ENCODE peak calls at places on chromosomes 3 and 15, in four cellular contexts. K is HCT116, N is stomach, Y is breast epithelium. U is an unnamed sample. For H3K9me3, the result is how much of the 10 kb centered on the place peaks cover.

GRCh38 chr15:31332681-31333071 is 6.0 kb downstream of the KLF13 start:
- DNase-seq in K (no peak), N (no peak), Y (no peak), U (no peak)

GRCh38 chr15:58475573-58476524 is 44.1 kb downstream of the LIPC start:
- DNase-seq in N (no peak), K (no peak), Y (no peak), U (no peak)

GRCh38 chr3:66371432-66371831 is 129.4 kb downstream of the LRIG1 start:
- DNase-seq in N (no peak), K (no peak), Y (no peak), U (no peak)

GRCh38 chr3:48222616-48223513 is at the start of gene CAMP:
- DNase-seq in N (peak), K (no peak), Y (peak), U (peak)

GRCh38 chr15:35858707-35859106 is 312.7 kb upstream of the DPH6 start:
- DNase-seq in K (no peak), Y (no peak), N (no peak), U (no peak)

GRCh38 chr15:29471757-29472156 is 202.1 kb upstream of the NSMCE3 start:
- DNase-seq in Y (no peak), K (no peak), N (no peak), U (no peak)

GRCh38 chr15:89430530-89431341 is 65.6 kb downstream of the RHCG start:
- DNase-seq in N (peak), Y (peak), K (peak), U (peak)

GRCh38 chr3:63364909-63365308 is 86.8 kb downstream of the SYNPR start:
- DNase-seq in Y (no peak), K (no peak), N (no peak), U (no peak)

GRCh38 chr15:96053039-96054021 is 277.2 kb upstream of the NR2F2 start:
- DNase-seq in Y (peak), N (peak), K (peak), U (peak)

GRCh38 chr15:76533060-76533955 is 196.7 kb downstream of the ISL2 start:
- DNase-seq in N (no peak), Y (no peak), K (no peak), U (no peak)

GRCh38 chr3:174440350-174440716 is 418.8 kb upstream of the NAALADL2 start:
- DNase-seq in K (no peak), N (no peak), Y (no peak), U (peak)

GRCh38 chr15:50971115-50971514 is 62.6 kb downstream of the AP4E1 start:
- DNase-seq in N (no peak), Y (no peak), K (no peak), U (no peak)

GRCh38 chr3:25843332-25843731 is 53.4 kb downstream of the OXSM start:
- DNase-seq in K (no peak), N (no peak), Y (no peak), U (no peak)

DNA sequence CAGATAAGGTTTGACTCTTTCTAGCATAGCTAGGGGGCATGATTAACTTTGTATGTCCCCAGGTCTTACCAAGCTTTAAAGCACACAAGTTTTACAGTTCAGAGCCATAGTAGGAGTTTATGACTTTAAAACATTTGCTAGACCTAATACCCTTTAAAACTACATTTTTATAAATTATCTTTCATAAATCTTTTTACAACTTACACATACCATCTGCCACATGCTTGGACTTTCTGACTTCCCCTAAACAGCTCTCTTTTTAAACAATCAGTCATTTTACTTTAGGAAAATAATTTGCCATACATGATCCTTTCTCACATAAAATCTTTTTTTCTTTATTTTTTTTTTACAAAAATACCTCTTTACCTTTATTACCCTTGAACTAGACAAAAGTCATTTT is 735.3 kb upstream of the CADM2 start:
- DNase-seq in K (no peak), Y (no peak), N (no peak), U (no peak)
- H3K9me3 ChIP-seq in K (under half), Y (under half), N (under half), U (under half)

GRCh38 chr3:131140891-131141290 is 114.2 kb downstream of the NEK11 start:
- DNase-seq in K (no peak), N (no peak), Y (no peak), U (no peak)
- TF ChIP-seq POLR2A in K (no peak), N (no peak), Y (no peak), U (no peak)

DNA sequence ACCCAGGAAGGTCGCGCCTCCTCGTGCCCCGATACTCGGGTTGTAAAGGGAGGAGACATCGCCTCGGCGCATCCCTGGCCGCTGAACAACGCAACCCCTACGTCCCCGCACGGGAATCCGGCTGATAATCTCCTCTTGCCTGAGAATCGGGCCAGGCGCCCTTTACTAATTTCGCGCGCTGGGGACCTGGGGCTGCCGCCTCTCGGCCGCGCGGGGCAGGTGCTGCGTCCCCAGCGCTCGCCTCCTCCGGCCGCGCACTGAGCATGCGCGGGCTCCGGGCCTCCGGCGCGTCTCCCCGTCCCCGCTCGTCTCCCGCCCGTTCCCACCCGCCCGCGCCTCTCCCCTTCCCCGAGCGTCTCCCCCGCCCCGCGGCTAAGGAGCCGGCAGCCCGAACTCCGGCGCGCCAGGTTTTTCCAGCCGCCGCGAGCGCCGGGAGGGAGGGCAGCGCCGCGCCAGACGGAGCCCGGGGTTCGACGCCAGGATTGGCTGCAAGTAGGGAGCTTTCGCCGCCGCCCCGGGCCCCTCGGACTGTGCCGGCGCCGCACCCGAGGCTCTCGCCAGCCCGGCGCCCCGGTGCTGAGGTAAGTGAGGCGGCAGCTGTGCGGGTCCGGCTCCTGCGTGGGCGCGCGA is at the start of gene CNTN4:
- DNase-seq in N (peak), Y (peak), K (no peak), U (peak)
- H3K27ac ChIP-seq in N (peak), Y (peak), K (no peak), U (peak)

GRCh38 chr3:81861593-81861992 is 100.1 kb upstream of the GBE1 start:
- DNase-seq in K (no peak), N (no peak), Y (no peak), U (no peak)
- H3K9me3 ChIP-seq in K (under half), N (under half), Y (under half), U (under half)

U was measured in uterus.